ENCODE peak calls at places on chromosomes 13 and 19, in four cellular contexts. I is H1, P is H9, Y is IMR-90. F is an unnamed sample.

GRCh38 chr19:13692096-13692495 is 72.2 kb upstream of the MRI1 start:
- DNase-seq in I (no peak), P (no peak), Y (peak), F (no peak)

GRCh38 chr19:32691952-32692726 is 518 bp downstream of the NUDT19 start:
- DNase-seq in I (peak), P (peak), Y (peak), F (peak)

GRCh38 chr13:46032341-46032740 is 20.2 kb downstream of the ZC3H13 start:
- DNase-seq in I (no peak), P (no peak), Y (no peak), F (no peak)

GRCh38 chr19:22137791-22138190 is 59.0 kb downstream of the ZNF676 start:
- DNase-seq in I (no peak), P (no peak), Y (no peak), F (no peak)

GRCh38 chr19:48645652-48646191 is at the start of gene CA11:
- DNase-seq in I (peak), P (peak), Y (no peak), F (no peak)

GRCh38 chr13:108322206-108322824 is 52.8 kb downstream of the TNFSF13B start:
- DNase-seq in I (no peak), P (no peak), Y (peak), F (peak)

GRCh38 chr13:29594310-29594709 is 1.2 kb downstream of the SLC7A1 start:
- DNase-seq in I (no peak), P (no peak), Y (peak), F (peak)

GRCh38 chr19:1112254-1113208 is 8.7 kb downstream of the GPX4 start:
- DNase-seq in I (no peak), P (peak), Y (no peak), F (no peak)

GRCh38 chr19:639251-640155 is at the start of gene FGF22:
- DNase-seq in I (peak), P (peak), Y (peak), F (peak)

GRCh38 chr13:101916758-101917474 is 464.4 kb downstream of the ITGBL1 start:
- DNase-seq in I (no peak), P (no peak), Y (no peak), F (no peak)

GRCh38 chr13:112067871-112068305 is 939 bp downstream of the SOX1 start:
- DNase-seq in I (peak), P (peak), Y (no peak), F (no peak)

GRCh38 chr13:40190656-40191100 is 475.8 kb downstream of the FOXO1 start:
- DNase-seq in I (no peak), P (no peak), Y (peak), F (peak)

GRCh38 chr19:862529-863304 is 3.3 kb downstream of the CFD start:
- DNase-seq in I (peak), P (peak), Y (peak), F (peak)

GRCh38 chr13:51524312-51524711 is 60.0 kb upstream of the WDFY2 start:
- DNase-seq in I (no peak), P (no peak), Y (peak), F (no peak)

GRCh38 chr13:98675837-98676236 is 76.6 kb downstream of the SLC15A1 start:
- DNase-seq in I (no peak), P (no peak), Y (no peak), F (no peak)

GRCh38 chr13:24133396-24133795 is 27.1 kb upstream of the SPATA13 start:
- DNase-seq in I (no peak), P (no peak), Y (no peak), F (no peak)

GRCh38 chr19:50192463-50193211 is 10.8 kb upstream of the MYH14 start:
- DNase-seq in I (no peak), P (no peak), Y (no peak), F (no peak)

GRCh38 chr19:3642987-3643386 is 16.4 kb upstream of the CACTIN start:
- DNase-seq in I (peak), P (peak), Y (no peak), F (no peak)

GRCh38 chr19:51365211-51366049 is 758 bp downstream of the ETFB start:
- DNase-seq in I (no peak), P (no peak), Y (peak), F (no peak)

GRCh38 chr19:1082165-1082927 is 12.8 kb downstream of the POLR2E start:
- DNase-seq in I (peak), P (peak), Y (no peak), F (peak)

GRCh38 chr19:55258476-55258827 is 365 bp downstream of the PPP6R1 start:
- DNase-seq in I (no peak), P (no peak), Y (no peak), F (no peak)

GRCh38 chr13:106561551-106562170 is 6.3 kb downstream of the ARGLU1 start:
- DNase-seq in I (no peak), P (no peak), Y (peak), F (no peak)

GRCh38 chr19:13073263-13073662 is 29.4 kb downstream of the LYL1 start:
- DNase-seq in I (no peak), P (no peak), Y (no peak), F (no peak)

GRCh38 chr13:19952850-19953249 is 5.7 kb upstream of the ZMYM2 start:
- DNase-seq in I (no peak), P (no peak), Y (no peak), F (no peak)

GRCh38 chr19:13207237-13208130 is 57.3 kb downstream of the IER2 start:
- DNase-seq in I (peak), P (peak), Y (no peak), F (no peak)

GRCh38 chr19:3506384-3507340 is 551 bp downstream of the FZR1 start:
- DNase-seq in I (no peak), P (no peak), Y (no peak), F (no peak)

GRCh38 chr19:40282209-40282580 is 3.0 kb downstream of the AKT2 start:
- DNase-seq in I (no peak), P (no peak), Y (no peak), F (no peak)

GRCh38 chr13:42997381-42997780 is 5.3 kb upstream of the EPSTI1 start:
- DNase-seq in I (no peak), P (no peak), Y (peak), F (no peak)

GRCh38 chr19:53813996-53814395 is 10.1 kb downstream of the NLRP12 start:
- DNase-seq in I (no peak), P (no peak), Y (peak), F (no peak)

GRCh38 chr19:4345656-4346383 is 2.5 kb downstream of the MPND start:
- DNase-seq in I (no peak), P (no peak), Y (no peak), F (no peak)

GRCh38 chr19:10283301-10283733 is 3.4 kb upstream of the ICAM4 start:
- DNase-seq in I (no peak), P (no peak), Y (no peak), F (no peak)

GRCh38 chr13:101624981-101625380 is 172.5 kb downstream of the ITGBL1 start:
- DNase-seq in I (no peak), P (no peak), Y (no peak), F (no peak)

GRCh38 chr13:113941571-113942191 is 32.2 kb downstream of the C13orf46 start:
- DNase-seq in I (no peak), P (no peak), Y (no peak), F (no peak)

GRCh38 chr13:113837554-113838355 is 26.1 kb downstream of the GAS6 start:
- DNase-seq in I (no peak), P (peak), Y (peak), F (no peak)

GRCh38 chr19:43618921-43619261 is 538 bp downstream of the ZNF428 start:
- DNase-seq in I (no peak), P (no peak), Y (peak), F (no peak)

GRCh38 chr13:59343993-59344780 is 819.5 kb downstream of the DIAPH3 start:
- DNase-seq in I (no peak), P (no peak), Y (no peak), F (no peak)

GRCh38 chr13:29761160-29761559 is 89.3 kb downstream of the UBL3 start:
- DNase-seq in I (no peak), P (no peak), Y (no peak), F (no peak)

GRCh38 chr13:30818323-30818960 is 83.1 kb downstream of the ALOX5AP start:
- DNase-seq in I (no peak), P (no peak), Y (peak), F (no peak)

GRCh38 chr19:56261145-56261544 is 11.4 kb upstream of the EDDM13 start:
- DNase-seq in I (no peak), P (no peak), Y (no peak), F (no peak)

DNA sequence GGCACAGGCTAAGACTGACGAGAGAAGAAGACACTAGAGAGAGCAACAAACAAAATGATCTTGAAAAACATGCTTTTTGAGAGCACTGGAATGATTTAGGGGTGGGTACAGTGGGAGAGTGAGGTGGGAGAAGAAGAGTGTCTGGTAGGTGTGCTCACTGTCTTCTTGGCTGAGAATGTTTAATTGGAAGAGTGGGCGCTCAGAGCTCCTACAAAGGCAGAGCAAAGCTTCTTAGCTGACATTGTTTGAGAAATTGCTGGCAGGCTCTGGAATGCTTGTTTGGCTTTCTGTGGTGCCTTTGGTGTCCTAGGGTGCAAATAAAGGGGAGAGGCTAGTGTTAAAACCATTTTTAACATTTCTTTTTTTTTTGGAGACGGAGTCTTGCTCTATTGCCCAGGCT is 1.5 kb upstream of the LIPE start:
- DNase-seq in I (no peak), P (no peak), Y (no peak), F (no peak)
- H3K27ac ChIP-seq in I (no peak), P (no peak), Y (no peak), F (no peak)

GRCh38 chr13:73865027-73865426 is 269.2 kb downstream of the KLF12 start:
- DNase-seq in I (no peak), P (no peak), Y (no peak), F (no peak)
- H2BK5ac ChIP-seq in I (no peak), P (no peak), Y (no peak), F (no peak)

DNA sequence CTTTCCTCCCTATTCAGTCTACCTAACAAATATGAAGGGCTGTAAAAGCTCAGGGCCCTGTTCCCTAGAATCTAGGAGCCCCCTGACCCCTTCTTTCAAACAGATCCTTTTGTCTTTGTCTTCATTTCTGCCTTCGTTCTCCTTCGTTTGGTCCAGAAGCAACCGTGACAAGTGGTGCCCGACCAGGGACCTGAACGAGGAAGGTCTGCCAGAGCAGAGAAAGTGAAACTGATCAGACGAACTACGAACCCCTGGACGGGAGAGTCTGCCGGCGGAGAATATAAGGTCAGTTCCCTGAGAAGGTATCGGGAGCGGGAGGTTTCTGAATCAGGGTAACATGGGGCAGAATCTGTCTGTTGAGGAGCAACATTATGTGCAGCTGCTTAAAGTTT is 751 bp downstream of the ERVK3-1 start:
- DNase-seq in I (no peak), P (no peak), Y (no peak), F (no peak)
- H3K27ac ChIP-seq in I (no peak), P (no peak), Y (no peak), F (no peak)

GRCh38 chr19:34999498-35000337 is at the start of gene GRAMD1A:
- DNase-seq in I (peak), P (peak), Y (peak), F (peak)
- H2BK5ac ChIP-seq in I (peak), P (no peak), Y (peak), F (peak)

GRCh38 chr19:15810335-15810734 is 5.1 kb downstream of the OR10H1 start:
- DNase-seq in I (no peak), P (no peak), Y (no peak), F (no peak)
- H3K27ac ChIP-seq in I (no peak), P (no peak), Y (no peak), F (no peak)

GRCh38 chr19:46717034-46717715 is at the start of gene PRKD2:
- DNase-seq in I (peak), P (peak), Y (peak), F (peak)
- H2BK5ac ChIP-seq in I (peak), P (no peak), Y (peak), F (peak)

GRCh38 chr19:16457195-16457953 is 14.4 kb downstream of the EPS15L1 start:
- DNase-seq in I (peak), P (no peak), Y (peak), F (no peak)
- H3K27ac ChIP-seq in I (peak), P (no peak), Y (peak), F (no peak)

DNA sequence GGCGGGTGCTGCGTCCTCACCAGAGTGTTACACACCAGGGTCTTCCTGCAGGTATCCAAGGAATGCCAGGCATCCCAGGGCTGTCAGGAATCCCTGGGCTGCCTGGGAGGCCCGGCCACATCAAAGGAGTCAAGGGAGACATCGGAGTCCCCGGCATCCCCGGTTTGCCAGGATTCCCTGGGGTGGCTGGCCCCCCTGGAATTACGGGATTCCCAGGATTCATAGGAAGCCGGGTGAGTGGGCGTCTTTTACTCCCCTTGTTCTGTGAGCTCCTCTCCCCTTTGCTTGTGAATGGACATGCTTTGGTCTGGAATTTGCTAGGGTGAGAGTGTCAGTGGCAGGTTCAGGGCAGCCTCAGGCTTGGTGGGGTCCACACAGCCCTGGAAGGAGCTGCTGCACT is 75.9 kb downstream of the RAB20 start:
- DNase-seq in I (peak), P (peak), Y (no peak), F (peak)
- H2BK5ac ChIP-seq in I (peak), P (peak), Y (peak), F (peak)

GRCh38 chr13:44271915-44272341 is 101.7 kb upstream of the SERP2 start:
- DNase-seq in I (no peak), P (no peak), Y (no peak), F (no peak)
- H3K27ac ChIP-seq in I (no peak), P (no peak), Y (no peak), F (no peak)

DNA sequence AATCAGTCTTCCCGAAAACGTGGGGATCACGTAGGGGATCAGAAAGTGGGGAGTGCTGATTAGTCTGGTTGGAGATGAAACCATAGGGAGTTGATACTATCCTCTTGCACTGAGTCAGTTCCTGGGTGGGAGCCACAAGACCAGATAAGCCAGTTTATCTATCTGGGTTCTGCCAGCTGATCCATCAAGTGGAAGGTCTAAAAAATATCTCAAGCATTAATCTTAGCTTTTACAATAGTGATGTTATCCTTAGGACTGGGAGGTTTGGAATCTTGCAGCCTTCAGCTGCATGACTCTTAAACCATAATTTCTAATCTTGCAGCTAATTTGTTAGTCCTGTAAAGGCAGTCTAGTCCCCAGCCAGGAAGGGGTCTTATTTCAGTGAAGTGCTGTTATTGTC is 2474.2 kb downstream of the PCDH9 start:
- DNase-seq in I (no peak), P (no peak), Y (no peak), F (no peak)
- H2BK5ac ChIP-seq in I (no peak), P (no peak), Y (no peak), F (no peak)

F was measured in neuronal stem cell.